ENCODE peak calls at places on chromosomes 16 and 17, in eight cellular contexts. D, Q, F, V, R, W, N and T are unnamed samples.

GRCh38 chr17:2789700-2790099 is 6.5 kb upstream of the RAP1GAP2 start:
- DNase-seq in W (no peak), F (no peak), Q (no peak), D (no peak), V (no peak), R (no peak), N (no peak), T (no peak)

GRCh38 chr17:12990041-12990808 is 27.6 kb downstream of the ELAC2 start:
- DNase-seq in V (no peak), Q (peak), D (peak), F (no peak), N (no peak), W (no peak), R (no peak), T (no peak)

GRCh38 chr16:59259074-59259963 is 525.2 kb upstream of the GOT2 start:
- DNase-seq in N (no peak), F (no peak), W (no peak), Q (no peak), V (no peak), D (no peak), R (no peak), T (no peak)

GRCh38 chr17:77959926-77960521 is 1.5 kb downstream of the TNRC6C start:
- DNase-seq in Q (no peak), F (no peak), W (no peak), N (no peak), V (no peak), R (peak), D (peak), T (no peak)

GRCh38 chr17:55478971-55479370 is 32.3 kb downstream of the SMIM36 start:
- DNase-seq in D (peak), W (no peak), F (no peak), R (no peak), N (peak), Q (no peak), V (no peak), T (no peak)

GRCh38 chr17:57442401-57442823 is 186.1 kb downstream of the MSI2 start:
- DNase-seq in F (no peak), D (no peak), N (no peak), R (no peak), W (no peak), V (no peak), Q (no peak), T (no peak)

GRCh38 chr16:83744521-83744981 is 63.2 kb upstream of the HSBP1 start:
- DNase-seq in N (no peak), W (no peak), Q (no peak), V (no peak), R (no peak), D (no peak), F (no peak), T (no peak)

GRCh38 chr17:8186787-8187516 is 3.0 kb downstream of the BORCS6 start:
- DNase-seq in W (peak), N (peak), F (peak), D (peak), R (peak), Q (peak), V (peak), T (peak)

GRCh38 chr17:35227546-35227945 is 15.3 kb upstream of the SLFN5 start:
- DNase-seq in R (no peak), W (no peak), D (no peak), N (no peak), V (no peak), Q (no peak), F (no peak), T (no peak)

GRCh38 chr16:30406911-30407793 is at the start of gene ZNF771:
- DNase-seq in V (peak), Q (peak), F (peak), W (no peak), N (peak), D (peak), R (peak), T (no peak)

GRCh38 chr16:842061-842476 is 41.5 kb upstream of the GNG13 start:
- DNase-seq in D (no peak), N (no peak), R (peak), W (no peak), F (no peak), V (no peak), Q (peak), T (no peak)

GRCh38 chr16:64545769-64546168 is 576.1 kb downstream of the CDH11 start:
- DNase-seq in R (no peak), Q (no peak), F (no peak), N (no peak), W (no peak), D (no peak), V (no peak), T (no peak)

GRCh38 chr17:82745524-82745923 is 6.3 kb upstream of the TBCD start:
- DNase-seq in W (no peak), N (peak), D (no peak), Q (no peak), V (no peak), F (no peak), R (no peak), T (no peak)

GRCh38 chr16:47392114-47392513 is 68.7 kb downstream of the ITFG1 start:
- DNase-seq in N (peak), R (no peak), V (no peak), Q (peak), W (peak), D (no peak), F (peak), T (no peak)

GRCh38 chr16:4828567-4829320 is 18.3 kb downstream of the GLYR1 start:
- DNase-seq in Q (no peak), V (no peak), W (no peak), R (no peak), D (no peak), F (no peak), N (no peak), T (no peak)

DNA sequence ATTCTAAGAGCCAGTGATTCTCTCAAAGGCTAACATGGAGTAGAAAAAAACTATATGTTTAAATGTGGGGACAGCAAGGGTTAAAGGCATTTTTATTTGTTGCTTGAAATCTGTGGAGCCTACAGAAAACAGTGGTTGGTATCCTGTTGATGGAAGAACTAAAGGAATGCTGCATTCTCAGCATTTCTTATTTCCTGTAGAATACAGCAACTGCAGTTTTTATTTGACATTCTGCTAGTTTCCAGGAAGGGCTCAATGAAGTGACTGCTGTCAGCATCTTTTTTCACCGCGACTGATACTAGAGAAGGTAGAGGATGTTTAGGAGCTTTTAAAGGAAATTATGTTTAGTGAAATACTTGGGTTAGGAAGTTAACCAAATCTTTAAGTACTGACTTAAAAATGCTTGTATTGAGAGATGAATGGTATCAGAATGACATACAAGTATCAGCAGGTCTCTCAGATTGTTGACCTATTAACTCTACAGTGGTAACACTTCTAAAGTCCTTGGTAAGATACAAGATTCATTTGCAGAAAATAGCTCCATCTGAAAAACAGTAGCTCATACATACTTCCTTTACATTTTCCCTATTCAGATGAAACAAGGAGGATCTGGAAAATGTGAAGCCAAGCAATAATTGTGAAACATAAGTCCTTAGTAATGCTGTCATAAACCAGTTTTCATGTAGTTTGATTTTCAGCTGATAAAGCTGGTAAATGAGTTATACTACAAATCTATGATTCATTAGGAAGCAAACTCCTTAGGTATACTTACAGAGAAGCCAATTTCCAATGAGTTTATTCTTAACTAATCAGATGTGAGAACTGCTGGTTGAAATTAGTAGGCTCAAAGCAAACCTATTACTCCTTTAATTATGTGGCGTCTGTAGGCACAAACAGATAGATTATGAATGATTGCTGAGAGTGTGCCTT is 15.2 kb downstream of the CLTC start:
- DNase-seq in D (peak), W (no peak), N (no peak), F (no peak), V (no peak), Q (no peak), R (peak), T (peak)
- TF ChIP-seq POLR2AphosphoS5 in D (no peak), W (no peak), N (no peak), F (no peak), V (no peak), Q (no peak), R (no peak), T (peak)

GRCh38 chr17:49013311-49014205 is 16.4 kb downstream of the IGF2BP1 start:
- DNase-seq in D (peak), F (no peak), W (no peak), V (peak), Q (peak), R (no peak), N (no peak), T (no peak)
- TF ChIP-seq EZH2 in D (no peak), F (no peak), W (no peak), V (no peak), Q (no peak), R (no peak), N (no peak), T (no peak)

GRCh38 chr17:31400481-31400950 is 9.0 kb downstream of the RAB11FIP4 start:
- DNase-seq in V (no peak), D (no peak), N (no peak), W (no peak), Q (no peak), F (no peak), R (no peak), T (no peak)
- H3K27ac ChIP-seq in V (no peak), D (no peak), N (no peak), W (no peak), Q (no peak), F (no peak), R (no peak), T (no peak)

GRCh38 chr16:57591086-57591869 is 37.2 kb upstream of the ADGRG1 start:
- DNase-seq in Q (peak), F (peak), V (peak), R (peak), N (peak), D (peak), W (no peak), T (no peak)
- TF ChIP-seq POLR2AphosphoS5 in Q (no peak), F (no peak), V (no peak), R (no peak), N (no peak), D (no peak), W (no peak), T (no peak)

GRCh38 chr17:79813826-79814623 is 17.1 kb upstream of the CBX8 start:
- DNase-seq in Q (no peak), R (no peak), D (peak), W (no peak), V (peak), N (no peak), F (no peak), T (no peak)
- TF ChIP-seq EZH2 in Q (no peak), R (no peak), D (peak), W (peak), V (no peak), N (no peak), F (no peak), T (no peak)

GRCh38 chr17:59372138-59372751 is 40.8 kb downstream of the YPEL2 start:
- DNase-seq in R (peak), W (peak), D (no peak), Q (no peak), N (no peak), F (no peak), V (no peak), T (no peak)
- H3K27ac ChIP-seq in R (peak), W (peak), D (no peak), Q (no peak), N (no peak), F (no peak), V (no peak), T (no peak)

GRCh38 chr17:43768382-43768781 is 9.8 kb upstream of the SOST start:
- DNase-seq in V (no peak), D (no peak), R (no peak), N (no peak), Q (no peak), F (no peak), W (no peak), T (no peak)
- TF ChIP-seq POLR2AphosphoS5 in V (no peak), D (no peak), R (no peak), N (no peak), Q (no peak), F (no peak), W (no peak), T (no peak)